ENCODE peak calls at places on chromosomes 1 and 21, in six cellular contexts. One of them, this sample, is unnamed.

GRCh38 chr1:230591676-230592075 is 50.6 kb upstream of the COG2 start:
- DNase-seq in stimulated activated CD4-positive, alpha-beta T cell treated with anti-CD3 and anti-CD28 coated beads, Interleukin-4, amount 100 ng/mL, for 24 hours: no peak
- DNase-seq in T follicular helper cell: no peak
- DNase-seq in colonic mucosa: no peak
- DNase-seq in lower lobe of right lung: no peak
- DNase-seq in fibroblast of mammary gland: no peak
- DNase-seq in this sample: no peak

GRCh38 chr1:5914676-5915285 is 77.4 kb downstream of the NPHP4 start:
- DNase-seq in stimulated activated CD4-positive, alpha-beta T cell treated with anti-CD3 and anti-CD28 coated beads, Interleukin-4, amount 100 ng/mL, for 24 hours: no peak
- DNase-seq in T follicular helper cell: no peak
- DNase-seq in colonic mucosa: no peak
- DNase-seq in lower lobe of right lung: no peak
- DNase-seq in fibroblast of mammary gland: no peak
- DNase-seq in this sample: no peak

GRCh38 chr1:175154595-175155472 is 37.7 kb downstream of the KIAA0040 start:
- DNase-seq in stimulated activated CD4-positive, alpha-beta T cell treated with anti-CD3 and anti-CD28 coated beads, Interleukin-4, amount 100 ng/mL, for 24 hours: peak
- DNase-seq in T follicular helper cell: peak
- DNase-seq in colonic mucosa: peak
- DNase-seq in lower lobe of right lung: peak
- DNase-seq in fibroblast of mammary gland: peak
- DNase-seq in this sample: peak

GRCh38 chr1:210822897-210823296 is 311.1 kb downstream of the KCNH1 start:
- DNase-seq in stimulated activated CD4-positive, alpha-beta T cell treated with anti-CD3 and anti-CD28 coated beads, Interleukin-4, amount 100 ng/mL, for 24 hours: no peak
- DNase-seq in T follicular helper cell: no peak
- DNase-seq in colonic mucosa: no peak
- DNase-seq in lower lobe of right lung: no peak
- DNase-seq in fibroblast of mammary gland: no peak
- DNase-seq in this sample: no peak

GRCh38 chr1:150168960-150169565 is 19.3 kb downstream of the PLEKHO1 start:
- DNase-seq in stimulated activated CD4-positive, alpha-beta T cell treated with anti-CD3 and anti-CD28 coated beads, Interleukin-4, amount 100 ng/mL, for 24 hours: peak
- DNase-seq in T follicular helper cell: peak
- DNase-seq in colonic mucosa: peak
- DNase-seq in lower lobe of right lung: peak
- DNase-seq in fibroblast of mammary gland: peak
- DNase-seq in this sample: peak

GRCh38 chr1:63641615-63642014 is 48.4 kb downstream of the PGM1 start:
- DNase-seq in stimulated activated CD4-positive, alpha-beta T cell treated with anti-CD3 and anti-CD28 coated beads, Interleukin-4, amount 100 ng/mL, for 24 hours: no peak
- DNase-seq in T follicular helper cell: no peak
- DNase-seq in colonic mucosa: no peak
- DNase-seq in lower lobe of right lung: no peak
- DNase-seq in fibroblast of mammary gland: no peak
- DNase-seq in this sample: no peak

GRCh38 chr1:47703161-47703825 is 265.4 kb downstream of the FOXD2 start:
- DNase-seq in stimulated activated CD4-positive, alpha-beta T cell treated with anti-CD3 and anti-CD28 coated beads, Interleukin-4, amount 100 ng/mL, for 24 hours: no peak
- DNase-seq in T follicular helper cell: no peak
- DNase-seq in colonic mucosa: no peak
- DNase-seq in lower lobe of right lung: no peak
- DNase-seq in fibroblast of mammary gland: no peak
- DNase-seq in this sample: peak

GRCh38 chr1:77847621-77848080 is 40.8 kb upstream of the NEXN start:
- DNase-seq in stimulated activated CD4-positive, alpha-beta T cell treated with anti-CD3 and anti-CD28 coated beads, Interleukin-4, amount 100 ng/mL, for 24 hours: no peak
- DNase-seq in T follicular helper cell: no peak
- DNase-seq in colonic mucosa: no peak
- DNase-seq in lower lobe of right lung: no peak
- DNase-seq in fibroblast of mammary gland: no peak
- DNase-seq in this sample: no peak

GRCh38 chr1:117225931-117226330 is 15.2 kb upstream of the VTCN1 start:
- DNase-seq in stimulated activated CD4-positive, alpha-beta T cell treated with anti-CD3 and anti-CD28 coated beads, Interleukin-4, amount 100 ng/mL, for 24 hours: no peak
- DNase-seq in T follicular helper cell: no peak
- DNase-seq in colonic mucosa: no peak
- DNase-seq in lower lobe of right lung: no peak
- DNase-seq in fibroblast of mammary gland: no peak
- DNase-seq in this sample: no peak

GRCh38 chr1:240192851-240193250 is 101.2 kb downstream of the FMN2 start:
- DNase-seq in stimulated activated CD4-positive, alpha-beta T cell treated with anti-CD3 and anti-CD28 coated beads, Interleukin-4, amount 100 ng/mL, for 24 hours: no peak
- DNase-seq in T follicular helper cell: no peak
- DNase-seq in colonic mucosa: no peak
- DNase-seq in lower lobe of right lung: no peak
- DNase-seq in fibroblast of mammary gland: no peak
- DNase-seq in this sample: peak

GRCh38 chr1:25487628-25488027 is 55.8 kb upstream of the LDLRAP1 start:
- DNase-seq in stimulated activated CD4-positive, alpha-beta T cell treated with anti-CD3 and anti-CD28 coated beads, Interleukin-4, amount 100 ng/mL, for 24 hours: peak
- DNase-seq in T follicular helper cell: no peak
- DNase-seq in colonic mucosa: no peak
- DNase-seq in lower lobe of right lung: no peak
- DNase-seq in fibroblast of mammary gland: no peak
- DNase-seq in this sample: no peak

GRCh38 chr1:180178511-180179161 is 24.0 kb downstream of the QSOX1 start:
- DNase-seq in stimulated activated CD4-positive, alpha-beta T cell treated with anti-CD3 and anti-CD28 coated beads, Interleukin-4, amount 100 ng/mL, for 24 hours: peak
- DNase-seq in T follicular helper cell: peak
- DNase-seq in colonic mucosa: peak
- DNase-seq in lower lobe of right lung: peak
- DNase-seq in fibroblast of mammary gland: peak
- DNase-seq in this sample: peak

GRCh38 chr1:192766009-192766625 is 42.7 kb upstream of the RGS2 start:
- DNase-seq in stimulated activated CD4-positive, alpha-beta T cell treated with anti-CD3 and anti-CD28 coated beads, Interleukin-4, amount 100 ng/mL, for 24 hours: no peak
- DNase-seq in T follicular helper cell: no peak
- DNase-seq in colonic mucosa: no peak
- DNase-seq in lower lobe of right lung: no peak
- DNase-seq in fibroblast of mammary gland: no peak
- DNase-seq in this sample: no peak

GRCh38 chr1:107443027-107443426 is 302.2 kb downstream of the NTNG1 start:
- DNase-seq in stimulated activated CD4-positive, alpha-beta T cell treated with anti-CD3 and anti-CD28 coated beads, Interleukin-4, amount 100 ng/mL, for 24 hours: no peak
- DNase-seq in T follicular helper cell: no peak
- DNase-seq in colonic mucosa: no peak
- DNase-seq in lower lobe of right lung: no peak
- DNase-seq in fibroblast of mammary gland: no peak
- DNase-seq in this sample: no peak

GRCh38 chr1:240424740-240425464 is 187.1 kb downstream of the GREM2 start:
- DNase-seq in stimulated activated CD4-positive, alpha-beta T cell treated with anti-CD3 and anti-CD28 coated beads, Interleukin-4, amount 100 ng/mL, for 24 hours: no peak
- DNase-seq in T follicular helper cell: no peak
- DNase-seq in colonic mucosa: no peak
- DNase-seq in lower lobe of right lung: no peak
- DNase-seq in fibroblast of mammary gland: no peak
- DNase-seq in this sample: no peak

GRCh38 chr1:66733348-66734017 is 18.8 kb upstream of the DYNLT5 start:
- DNase-seq in stimulated activated CD4-positive, alpha-beta T cell treated with anti-CD3 and anti-CD28 coated beads, Interleukin-4, amount 100 ng/mL, for 24 hours: no peak
- DNase-seq in T follicular helper cell: no peak
- DNase-seq in colonic mucosa: no peak
- DNase-seq in lower lobe of right lung: no peak
- DNase-seq in fibroblast of mammary gland: peak
- DNase-seq in this sample: no peak

GRCh38 chr1:100989306-100990077 is 36.1 kb downstream of the DPH5 start:
- DNase-seq in stimulated activated CD4-positive, alpha-beta T cell treated with anti-CD3 and anti-CD28 coated beads, Interleukin-4, amount 100 ng/mL, for 24 hours: no peak
- DNase-seq in T follicular helper cell: no peak
- DNase-seq in colonic mucosa: no peak
- DNase-seq in lower lobe of right lung: no peak
- DNase-seq in fibroblast of mammary gland: peak
- DNase-seq in this sample: peak

GRCh38 chr1:10324627-10325026 is 74.2 kb upstream of the PGD start:
- DNase-seq in stimulated activated CD4-positive, alpha-beta T cell treated with anti-CD3 and anti-CD28 coated beads, Interleukin-4, amount 100 ng/mL, for 24 hours: peak
- DNase-seq in T follicular helper cell: no peak
- DNase-seq in colonic mucosa: no peak
- DNase-seq in lower lobe of right lung: no peak
- DNase-seq in fibroblast of mammary gland: no peak
- DNase-seq in this sample: no peak

GRCh38 chr21:15966216-15966615 is 236.4 kb downstream of the USP25 start:
- DNase-seq in stimulated activated CD4-positive, alpha-beta T cell treated with anti-CD3 and anti-CD28 coated beads, Interleukin-4, amount 100 ng/mL, for 24 hours: no peak
- DNase-seq in T follicular helper cell: no peak
- DNase-seq in colonic mucosa: no peak
- DNase-seq in lower lobe of right lung: no peak
- DNase-seq in fibroblast of mammary gland: peak
- DNase-seq in this sample: no peak

GRCh38 chr1:52142220-52143153 is 598 bp downstream of the ZFYVE9 start:
- DNase-seq in stimulated activated CD4-positive, alpha-beta T cell treated with anti-CD3 and anti-CD28 coated beads, Interleukin-4, amount 100 ng/mL, for 24 hours: peak
- DNase-seq in T follicular helper cell: peak
- DNase-seq in colonic mucosa: peak
- DNase-seq in lower lobe of right lung: peak
- DNase-seq in fibroblast of mammary gland: peak
- DNase-seq in this sample: peak

GRCh38 chr1:170370087-170370486 is 161.9 kb upstream of the GORAB start:
- DNase-seq in stimulated activated CD4-positive, alpha-beta T cell treated with anti-CD3 and anti-CD28 coated beads, Interleukin-4, amount 100 ng/mL, for 24 hours: no peak
- DNase-seq in T follicular helper cell: no peak
- DNase-seq in colonic mucosa: no peak
- DNase-seq in lower lobe of right lung: no peak
- DNase-seq in fibroblast of mammary gland: no peak
- DNase-seq in this sample: no peak

GRCh38 chr1:47584249-47584648 is 146.4 kb downstream of the FOXD2 start:
- DNase-seq in stimulated activated CD4-positive, alpha-beta T cell treated with anti-CD3 and anti-CD28 coated beads, Interleukin-4, amount 100 ng/mL, for 24 hours: no peak
- DNase-seq in T follicular helper cell: no peak
- DNase-seq in colonic mucosa: peak
- DNase-seq in lower lobe of right lung: peak
- DNase-seq in fibroblast of mammary gland: no peak
- DNase-seq in this sample: no peak

GRCh38 chr1:41915786-41916571 is 2.7 kb downstream of the HIVEP3 start:
- DNase-seq in stimulated activated CD4-positive, alpha-beta T cell treated with anti-CD3 and anti-CD28 coated beads, Interleukin-4, amount 100 ng/mL, for 24 hours: no peak
- DNase-seq in T follicular helper cell: peak
- DNase-seq in colonic mucosa: no peak
- DNase-seq in lower lobe of right lung: peak
- DNase-seq in fibroblast of mammary gland: no peak
- DNase-seq in this sample: no peak

GRCh38 chr1:163650624-163651023 is 328.9 kb downstream of the NUF2 start:
- DNase-seq in stimulated activated CD4-positive, alpha-beta T cell treated with anti-CD3 and anti-CD28 coated beads, Interleukin-4, amount 100 ng/mL, for 24 hours: no peak
- DNase-seq in T follicular helper cell: no peak
- DNase-seq in colonic mucosa: no peak
- DNase-seq in lower lobe of right lung: no peak
- DNase-seq in fibroblast of mammary gland: no peak
- DNase-seq in this sample: no peak

GRCh38 chr21:45016491-45017375 is 57.6 kb upstream of the ADARB1 start:
- DNase-seq in stimulated activated CD4-positive, alpha-beta T cell treated with anti-CD3 and anti-CD28 coated beads, Interleukin-4, amount 100 ng/mL, for 24 hours: no peak
- DNase-seq in T follicular helper cell: no peak
- DNase-seq in colonic mucosa: no peak
- DNase-seq in lower lobe of right lung: no peak
- DNase-seq in fibroblast of mammary gland: no peak
- DNase-seq in this sample: no peak

GRCh38 chr1:202210370-202210769 is 16.8 kb downstream of the LGR6 start:
- DNase-seq in stimulated activated CD4-positive, alpha-beta T cell treated with anti-CD3 and anti-CD28 coated beads, Interleukin-4, amount 100 ng/mL, for 24 hours: no peak
- DNase-seq in T follicular helper cell: no peak
- DNase-seq in colonic mucosa: no peak
- DNase-seq in lower lobe of right lung: no peak
- DNase-seq in fibroblast of mammary gland: no peak
- DNase-seq in this sample: no peak

GRCh38 chr1:32351859-32352745 is 10.2 kb downstream of the FAM229A start:
- DNase-seq in stimulated activated CD4-positive, alpha-beta T cell treated with anti-CD3 and anti-CD28 coated beads, Interleukin-4, amount 100 ng/mL, for 24 hours: no peak
- DNase-seq in T follicular helper cell: no peak
- DNase-seq in colonic mucosa: peak
- DNase-seq in lower lobe of right lung: no peak
- DNase-seq in fibroblast of mammary gland: peak
- DNase-seq in this sample: peak